ENCODE peak calls at places on chromosomes 12 and 14, in five cellular contexts. A, B, X, V and L are unnamed samples.
A peak's percentile ranks its signal among the peaks of the same experiment; 100 is the strongest.

GRCh38 chr12:5466521-5466960 is 34.6 kb downstream of the NTF3 start:
- DNase-seq in X (no peak), A (no peak), V (no peak), B (no peak), L (no peak)

GRCh38 chr12:110307372-110307771 is 26.3 kb downstream of the ATP2A2 start:
- DNase-seq in B (no peak), A (no peak), X (no peak), V (no peak), L (no peak)

GRCh38 chr14:49945448-49946319 is 52.8 kb downstream of the ARF6 start:
- DNase-seq in V (no peak), X (no peak), A (no peak), B (no peak), L (no peak)

GRCh38 chr12:79535751-79536150 is 155.0 kb downstream of the PAWR start:
- DNase-seq in X (no peak), V (no peak), A (no peak), B (no peak), L (no peak)

GRCh38 chr12:114869091-114869834 is 185.3 kb upstream of the TBX3 start:
- DNase-seq in V (no peak), A (peak; percentile 75), B (no peak), X (no peak), L (no peak)

GRCh38 chr14:74570696-74571095 is 41.3 kb downstream of the LTBP2 start:
- DNase-seq in V (no peak), X (no peak), A (no peak), B (no peak), L (no peak)

GRCh38 chr12:127455347-127456265 is 811.4 kb upstream of the TMEM132C start:
- DNase-seq in B (no peak), A (peak; percentile 36), V (no peak), X (no peak), L (no peak)

GRCh38 chr12:66156654-66157053 is 13.1 kb downstream of the TMBIM4 start:
- DNase-seq in B (no peak), A (no peak), V (no peak), X (no peak), L (no peak)

GRCh38 chr12:14810953-14811483 is 3.0 kb downstream of the SMCO3 start:
- DNase-seq in V (no peak), A (no peak), B (no peak), X (peak; percentile 44), L (no peak)

GRCh38 chr14:75292016-75292646 is 13.5 kb downstream of the FOS start:
- DNase-seq in A (no peak), V (no peak), X (no peak), B (no peak), L (no peak)

GRCh38 chr12:106386836-106387555 is 29.4 kb downstream of the POLR3B start:
- DNase-seq in X (no peak), A (no peak), B (no peak), V (no peak), L (no peak)

GRCh38 chr12:103596981-103597380 is 9.9 kb downstream of the STAB2 start:
- DNase-seq in A (no peak), V (no peak), B (no peak), X (no peak), L (no peak)

GRCh38 chr12:88946377-88946997 is 366.2 kb upstream of the KITLG start:
- DNase-seq in X (no peak), B (peak; percentile 64), V (no peak), A (no peak), L (no peak)

GRCh38 chr14:95525999-95526398 is 8.9 kb upstream of the GLRX5 start:
- DNase-seq in B (no peak), A (no peak), X (no peak), V (no peak), L (no peak)

GRCh38 chr14:73457935-73458218 is 469 bp downstream of the NUMB start:
- DNase-seq in B (no peak), X (no peak), A (peak; percentile 47), V (no peak), L (no peak)

GRCh38 chr12:89379839-89380467 is 27.7 kb upstream of the DUSP6 start:
- DNase-seq in A (no peak), B (no peak), V (no peak), X (no peak), L (no peak)

GRCh38 chr12:121765573-121765972 is 27.9 kb downstream of the RHOF start:
- DNase-seq in V (no peak), X (no peak), B (peak; percentile 58), A (no peak), L (no peak)

GRCh38 chr14:58488550-58488949 is 61.0 kb downstream of the KIAA0586 start:
- DNase-seq in A (no peak), V (no peak), B (no peak), X (no peak), L (no peak)

GRCh38 chr12:57889541-57889989 is 43.0 kb upstream of the CTDSP2 start:
- DNase-seq in A (no peak), V (no peak), B (no peak), X (no peak), L (no peak)

DNA sequence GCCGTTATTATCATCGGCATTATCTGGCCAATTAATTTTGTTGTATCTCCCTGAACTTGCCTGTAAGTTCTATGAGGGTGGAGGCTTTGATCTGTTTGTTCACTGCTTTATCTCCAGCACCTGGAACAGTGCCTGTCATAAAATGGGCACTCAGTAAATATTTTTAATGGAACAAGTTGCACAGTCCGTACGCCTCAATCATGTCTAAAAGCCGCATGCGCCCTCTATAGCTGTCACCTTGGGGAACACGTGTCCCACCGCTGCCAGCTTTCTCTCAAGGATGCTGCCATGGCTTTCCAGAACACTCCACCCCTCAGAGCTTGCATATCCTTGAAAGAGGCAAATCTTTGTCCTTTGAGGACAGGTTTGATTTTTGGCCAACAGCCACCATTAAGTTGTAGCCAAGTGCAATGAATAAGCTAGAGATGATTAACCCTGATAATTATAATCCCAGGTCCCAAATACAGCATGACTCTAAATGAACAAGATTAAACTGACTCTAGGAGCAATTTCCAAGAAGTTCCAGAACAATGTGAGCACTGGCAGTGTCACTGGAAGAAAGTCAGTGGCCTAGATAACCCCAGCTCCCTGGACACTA is 55.1 kb downstream of the ERH start:
- DNase-seq in B (no peak), A (no peak), V (no peak), X (no peak), L (no peak)
- TF ChIP-seq POLR2AphosphoS5 in B (no peak), A (no peak), V (no peak), X (no peak), L (no peak)

GRCh38 chr14:100076133-100076532 is 10.9 kb downstream of the EVL start:
- DNase-seq in V (no peak), B (peak; percentile 15), A (no peak), X (peak; percentile 15), L (no peak)
- H3K4me1 ChIP-seq in V (peaks cover 63% of the 10 kb centered on the region), B (peaks cover 3% of the 10 kb centered on the region), A (peaks cover 33% of the 10 kb centered on the region), X (no peaks in the 10 kb centered on the region), L (no peaks in the 10 kb centered on the region)

GRCh38 chr12:124419292-124420040 is 124.6 kb downstream of the RFLNA start:
- DNase-seq in V (no peak), B (no peak), A (no peak), X (no peak), L (no peak)

GRCh38 chr12:124420041-124420765 is 125.3 kb downstream of the RFLNA start:
- DNase-seq in V (no peak), X (no peak), A (no peak), B (no peak), L (no peak)

GRCh38 chr12:124422570-124423523 is 128.0 kb downstream of the RFLNA start:
- DNase-seq in V (no peak), B (peak; percentile 84), A (peak; percentile 97), X (peak; percentile 58), L (no peak)

GRCh38 chr12:124422142-124422569 is 127.3 kb downstream of the RFLNA start:
- DNase-seq in V (no peak), X (no peak), B (no peak), A (no peak), L (no peak)

GRCh38 chr12:124420972-124421674 is 126.2 kb downstream of the RFLNA start:
- DNase-seq in V (no peak), A (peak; percentile 90), X (no peak), B (no peak), L (no peak)
- TF ChIP-seq SIN3A in V (no peak), A (no peak), X (no peak), B (no peak), L (no peak)

DNA sequence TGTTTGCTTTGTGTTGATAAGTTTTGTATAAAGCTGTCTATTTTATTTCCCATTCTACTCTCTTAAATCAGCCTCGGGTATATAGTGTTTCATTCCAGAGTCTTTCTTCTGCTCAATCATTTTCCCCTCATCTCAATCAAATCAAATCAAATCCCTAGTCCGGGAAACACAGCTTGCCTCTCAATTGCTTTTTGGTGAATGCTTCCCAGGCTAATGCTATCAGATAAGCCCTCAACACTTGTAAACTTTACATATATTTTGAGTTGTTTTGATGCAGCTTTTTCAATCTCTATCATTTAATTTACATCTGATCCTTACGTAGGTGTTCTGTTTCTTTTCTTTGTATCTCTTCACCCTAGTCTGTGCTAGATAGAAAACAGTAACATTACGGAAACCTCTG is 416.7 kb upstream of the PDE3A start:
- DNase-seq in V (no peak), X (no peak), A (no peak), B (no peak), L (no peak)
- TF ChIP-seq POLR2AphosphoS5 in V (no peak), X (no peak), A (no peak), B (no peak), L (no peak)

DNA sequence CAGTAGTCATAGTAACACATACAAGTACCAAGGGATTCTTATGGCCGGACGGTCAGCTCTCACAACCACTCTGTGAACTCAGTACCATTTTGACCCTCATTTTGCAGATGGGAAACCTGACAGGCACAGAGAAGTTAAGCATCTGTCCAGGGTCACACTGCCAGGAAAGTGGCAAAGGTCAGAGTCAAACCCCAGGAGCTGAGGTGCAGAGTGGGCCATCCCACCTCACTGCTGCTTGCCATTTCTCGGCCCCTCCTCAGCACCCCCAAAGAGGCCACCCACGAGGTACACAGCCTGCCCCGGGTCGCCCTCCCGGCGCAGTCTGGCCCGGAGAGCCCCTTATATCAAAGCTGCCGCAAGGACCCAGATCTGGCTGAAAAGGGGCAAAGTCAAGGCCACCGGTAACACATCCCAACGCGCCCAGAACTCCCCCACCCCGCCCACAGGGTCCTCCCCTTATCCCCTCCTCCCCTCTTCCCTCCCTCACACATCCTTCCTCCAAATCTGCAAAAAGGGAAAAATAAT is 1.7 kb downstream of the NCOR2 start:
- DNase-seq in A (no peak), X (peak; percentile 13), B (no peak), V (no peak), L (no peak)
- H3K4me1 ChIP-seq in A (peaks cover 54% of the 10 kb centered on the region), X (peaks cover 28% of the 10 kb centered on the region), B (peaks cover 27% of the 10 kb centered on the region), V (peaks cover 37% of the 10 kb centered on the region), L (peaks cover 54% of the 10 kb centered on the region)

DNA sequence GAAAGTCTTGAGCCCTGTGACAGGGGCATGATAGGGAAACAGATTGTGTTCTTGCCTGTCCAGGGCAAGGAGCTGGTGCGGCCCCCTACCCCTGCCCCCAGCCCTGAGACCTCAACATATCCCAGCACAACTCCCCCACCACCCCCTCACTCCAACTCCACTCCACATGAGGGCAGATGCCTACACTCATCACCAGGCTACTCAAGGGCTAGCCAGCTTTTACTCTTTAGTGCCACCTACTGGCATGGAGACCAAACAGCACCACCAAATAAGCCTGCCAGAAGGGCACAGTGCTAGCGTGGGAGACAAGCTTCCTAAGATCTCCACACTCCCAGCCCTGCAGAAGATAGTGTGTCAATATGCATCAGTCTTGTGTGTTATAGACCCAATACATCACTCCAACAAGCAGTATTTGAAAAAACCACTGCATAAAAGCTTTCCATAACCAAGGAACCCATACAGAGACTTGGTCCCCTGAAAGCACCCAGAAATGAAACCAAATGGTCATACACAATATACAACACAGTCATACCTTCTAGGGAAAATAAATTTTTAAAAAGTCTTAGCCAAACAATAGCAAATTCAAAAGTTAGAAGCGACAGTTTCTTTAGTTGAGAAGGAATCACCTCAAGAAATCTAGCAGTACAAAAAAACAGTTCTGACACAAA is 154.4 kb downstream of the KCNK10 start:
- DNase-seq in A (peak; percentile 57), V (no peak), X (peak; percentile 50), B (no peak), L (peak; percentile 20)
- TF ChIP-seq SIN3A in A (no peak), V (no peak), X (no peak), B (no peak), L (no peak)